ENCODE peak calls at places on chromosomes 11 and 22, in ten cellular contexts. S is stimulated activated naive CD4-positive, alpha-beta T cell; K is HuH-7.5; Y is fibroblast of pulmonary artery; X is PC-9; B is stimulated activated CD4-positive, alpha-beta T cell treated with anti-CD3 and anti-CD28 coated beads, Interleukin-1b, Interleukin-23, amount 100 ng/mL, for 4 hours; R is globus pallidus; F is stimulated activated effector memory CD8-positive, alpha-beta T cell treated with anti-CD3 and anti-CD28 coated beads, Interleukin-12 subunit alpha, Interleukin-12 subunit beta, amount 100 ng/mL, for 72 hours; J is activated effector memory CD4-positive, alpha-beta T cell treated with anti-CD3 and anti-CD28 coated beads, Interleukin-2, amount 50 U/mL, for 16 hours; W is stimulated activated CD8-positive, alpha-beta memory T cell treated with anti-CD3 and anti-CD28 coated beads, Interleukin-2, amount 100 ng/mL, for 48 hours. A is an unnamed sample.

GRCh38 chr22:32480238-32480637 is 5.6 kb downstream of the FBXO7 start:
- DNase-seq in F (no peak), B (no peak), Y (no peak), W (no peak), K (no peak), J (no peak), R (no peak), X (no peak), S (no peak), A (no peak)

GRCh38 chr11:66579017-66579606 is 10.7 kb upstream of the CTSF start:
- DNase-seq in J (peak; percentile 92), X (peak; percentile 61), B (peak; percentile 83), K (peak; percentile 100), S (peak; percentile 74), R (no peak), Y (peak; percentile 82), F (peak; percentile 87), W (peak; percentile 72), A (peak; percentile 63)

GRCh38 chr11:91846664-91847063 is 378.0 kb upstream of the FAT3 start:
- DNase-seq in K (no peak), F (no peak), R (no peak), X (no peak), W (no peak), B (no peak), J (no peak), Y (no peak), S (no peak), A (no peak)

GRCh38 chr22:46421272-46421671 is 85.8 kb downstream of the TRMU start:
- DNase-seq in S (no peak), B (no peak), W (peak; percentile 13), X (no peak), Y (no peak), J (peak; percentile 71), F (no peak), R (no peak), K (no peak), A (peak; percentile 8)

GRCh38 chr11:15837901-15838489 is 518.4 kb downstream of the SOX6 start:
- DNase-seq in Y (no peak), K (no peak), B (no peak), F (no peak), S (no peak), J (no peak), W (no peak), R (no peak), X (no peak), A (no peak)

GRCh38 chr11:65473275-65473860 is 25.5 kb upstream of the MALAT1 start:
- DNase-seq in S (no peak), W (no peak), B (no peak), R (no peak), K (no peak), X (no peak), Y (no peak), J (no peak), F (no peak), A (no peak)

GRCh38 chr11:80320226-80320625 is 879.4 kb upstream of the TENM4 start:
- DNase-seq in W (no peak), X (no peak), F (no peak), J (no peak), B (no peak), Y (no peak), R (no peak), S (no peak), K (no peak), A (no peak)

GRCh38 chr11:76700177-76701100 is 29.9 kb upstream of the LRRC32 start:
- DNase-seq in S (no peak), F (no peak), W (no peak), B (no peak), K (no peak), X (peak; percentile 38), R (no peak), Y (peak; percentile 68), J (no peak), A (no peak)

GRCh38 chr11:31387379-31387778 is 17.7 kb downstream of the DNAJC24 start:
- DNase-seq in K (no peak), J (no peak), F (no peak), R (no peak), X (no peak), Y (peak; percentile 14), W (no peak), B (no peak), S (no peak), A (no peak)

GRCh38 chr11:8631395-8632110 is 37.5 kb upstream of the STK33 start:
- DNase-seq in F (no peak), S (no peak), B (no peak), J (no peak), R (no peak), Y (peak; percentile 82), W (no peak), X (no peak), K (no peak), A (no peak)

GRCh38 chr22:26168934-26169311 is 339 bp upstream of the SEZ6L start:
- DNase-seq in B (no peak), K (no peak), F (no peak), Y (no peak), W (no peak), S (no peak), R (peak; percentile 40), J (no peak), X (no peak), A (no peak)

GRCh38 chr22:30609260-30610185 is 2.5 kb downstream of the TCN2 start:
- DNase-seq in B (no peak), S (no peak), J (no peak), Y (peak; percentile 78), K (no peak), R (peak; percentile 38), F (peak; percentile 61), X (peak; percentile 65), W (peak; percentile 2), A (peak; percentile 41)

GRCh38 chr11:91163619-91164451 is 941.0 kb upstream of the CHORDC1 start:
- DNase-seq in R (no peak), Y (peak; percentile 57), J (no peak), B (no peak), F (no peak), S (no peak), K (no peak), W (no peak), X (peak; percentile 17), A (no peak)

GRCh38 chr22:22730655-22731373 is 86.4 kb downstream of the GGTLC2 start:
- DNase-seq in J (no peak), K (no peak), S (no peak), W (no peak), X (no peak), R (no peak), F (peak; percentile 40), B (no peak), Y (no peak), A (no peak)

GRCh38 chr11:27239305-27239942 is 123.6 kb downstream of the CCDC34 start:
- DNase-seq in B (no peak), S (no peak), F (no peak), W (no peak), Y (no peak), X (no peak), J (no peak), K (no peak), R (no peak), A (no peak)

GRCh38 chr11:86891020-86891419 is 64.2 kb downstream of the FZD4 start:
- DNase-seq in X (no peak), S (no peak), W (no peak), K (no peak), J (no peak), R (no peak), F (no peak), Y (no peak), B (no peak), A (no peak)

GRCh38 chr11:77001524-77001923 is 32.7 kb upstream of the B3GNT6 start:
- DNase-seq in F (no peak), X (no peak), K (no peak), B (no peak), J (no peak), S (no peak), W (no peak), R (no peak), Y (no peak), A (no peak)

GRCh38 chr11:48193876-48194275 is 22.7 kb upstream of the OR4B1 start:
- DNase-seq in X (no peak), B (no peak), W (no peak), J (no peak), Y (no peak), S (no peak), K (no peak), R (no peak), F (no peak), A (no peak)

GRCh38 chr22:29353860-29354259 is 34.5 kb downstream of the AP1B1 start:
- DNase-seq in K (no peak), B (no peak), J (no peak), Y (no peak), R (no peak), W (no peak), S (no peak), X (no peak), F (no peak), A (no peak)

GRCh38 chr11:73281201-73281741 is 9.1 kb downstream of the P2RY6 start:
- DNase-seq in W (no peak), Y (no peak), F (no peak), R (no peak), J (peak; percentile 44), S (no peak), X (no peak), B (no peak), K (no peak), A (no peak)

GRCh38 chr11:14107071-14107470 is 144.5 kb downstream of the SPON1 start:
- DNase-seq in X (no peak), J (no peak), F (no peak), W (no peak), B (no peak), R (no peak), Y (no peak), K (no peak), S (no peak), A (no peak)

GRCh38 chr11:111843659-111844058 is 27.7 kb downstream of the ALG9 start:
- DNase-seq in J (no peak), F (no peak), R (no peak), X (no peak), K (no peak), S (no peak), B (no peak), W (no peak), Y (no peak), A (no peak)

GRCh38 chr11:8206251-8207079 is 37.6 kb upstream of the RIC3 start:
- DNase-seq in J (no peak), B (no peak), X (no peak), S (no peak), R (peak; percentile 86), W (no peak), K (no peak), F (no peak), Y (peak; percentile 22), A (no peak)

GRCh38 chr22:19524170-19525115 is at the start of gene CLDN5:
- DNase-seq in R (no peak), X (no peak), K (no peak), B (peak; percentile 17), S (no peak), W (no peak), F (no peak), Y (peak; percentile 19), J (peak; percentile 61), A (peak; percentile 53)

GRCh38 chr11:80285076-80285790 is 844.4 kb upstream of the TENM4 start:
- DNase-seq in X (no peak), Y (no peak), R (no peak), K (no peak), B (no peak), J (no peak), W (no peak), F (no peak), S (no peak), A (no peak)

GRCh38 chr11:32143378-32143777 is 52.5 kb downstream of the RCN1 start:
- DNase-seq in X (no peak), J (no peak), B (no peak), R (no peak), Y (no peak), W (no peak), K (no peak), S (no peak), F (no peak), A (no peak)

GRCh38 chr11:12232819-12233601 is 122.6 kb downstream of the MICAL2 start:
- DNase-seq in J (no peak), F (no peak), B (no peak), X (no peak), R (no peak), S (no peak), K (no peak), W (no peak), Y (peak; percentile 94), A (no peak)

GRCh38 chr11:73335204-73335923 is 27.3 kb downstream of the ARHGEF17 start:
- DNase-seq in F (peak; percentile 88), B (peak; percentile 76), R (peak; percentile 74), K (peak; percentile 90), J (peak; percentile 92), X (peak; percentile 90), W (peak; percentile 71), S (peak; percentile 72), Y (peak; percentile 84), A (peak; percentile 54)